ENCODE peak calls at places on chromosomes 4 and X, in nine cellular contexts. One of them, this sample, is unnamed.

GRCh38 chr4:176323511-176324160 is 3.9 kb downstream of the SPCS3 start:
- DNase-seq in D341Med: no peak
- DNase-seq in T-cell: no peak
- DNase-seq in head of caudate nucleus: no peak
- DNase-seq in fibroblast of pulmonary artery: peak; percentile 47
- DNase-seq in ecto neural progenitor cell: no peak
- DNase-seq in adrenal gland: no peak
- DNase-seq in GDM1: no peak
- DNase-seq in GM13977: no peak
- DNase-seq in this sample: no peak

GRCh38 chrX:57519578-57520118 is 72.2 kb upstream of the ZXDB start:
- DNase-seq in D341Med: no peak
- DNase-seq in T-cell: no peak
- DNase-seq in head of caudate nucleus: no peak
- DNase-seq in fibroblast of pulmonary artery: no peak
- DNase-seq in ecto neural progenitor cell: no peak
- DNase-seq in adrenal gland: no peak
- DNase-seq in GDM1: no peak
- DNase-seq in GM13977: no peak
- DNase-seq in this sample: no peak

GRCh38 chrX:70262952-70263567 is 3.1 kb upstream of the P2RY4 start:
- DNase-seq in D341Med: peak; percentile 65
- DNase-seq in T-cell: peak; percentile 8
- DNase-seq in head of caudate nucleus: no peak
- DNase-seq in fibroblast of pulmonary artery: peak; percentile 46
- DNase-seq in ecto neural progenitor cell: peak; percentile 64
- DNase-seq in adrenal gland: peak; percentile 33
- DNase-seq in GDM1: peak; percentile 10
- DNase-seq in GM13977: peak; percentile 47
- DNase-seq in this sample: peak; percentile 2

GRCh38 chr4:56531823-56532222 is 26.2 kb downstream of the ARL9 start:
- DNase-seq in D341Med: no peak
- DNase-seq in T-cell: no peak
- DNase-seq in head of caudate nucleus: no peak
- DNase-seq in fibroblast of pulmonary artery: no peak
- DNase-seq in ecto neural progenitor cell: no peak
- DNase-seq in adrenal gland: no peak
- DNase-seq in GDM1: no peak
- DNase-seq in GM13977: no peak
- DNase-seq in this sample: no peak

GRCh38 chr4:97028785-97029184 is 1114.5 kb downstream of the STPG2 start:
- DNase-seq in D341Med: no peak
- DNase-seq in T-cell: no peak
- DNase-seq in head of caudate nucleus: no peak
- DNase-seq in fibroblast of pulmonary artery: no peak
- DNase-seq in ecto neural progenitor cell: no peak
- DNase-seq in adrenal gland: no peak
- DNase-seq in GDM1: no peak
- DNase-seq in GM13977: no peak
- DNase-seq in this sample: no peak

GRCh38 chrX:77527233-77528001 is 80.2 kb downstream of the FGF16 start:
- DNase-seq in D341Med: no peak
- DNase-seq in T-cell: no peak
- DNase-seq in head of caudate nucleus: no peak
- DNase-seq in fibroblast of pulmonary artery: peak; percentile 23
- DNase-seq in ecto neural progenitor cell: peak; percentile 43
- DNase-seq in adrenal gland: peak; percentile 26
- DNase-seq in GDM1: no peak
- DNase-seq in GM13977: no peak
- DNase-seq in this sample: no peak

GRCh38 chrX:28668957-28669356 is 81.7 kb downstream of the IL1RAPL1 start:
- DNase-seq in D341Med: no peak
- DNase-seq in T-cell: no peak
- DNase-seq in head of caudate nucleus: no peak
- DNase-seq in fibroblast of pulmonary artery: no peak
- DNase-seq in ecto neural progenitor cell: no peak
- DNase-seq in adrenal gland: no peak
- DNase-seq in GDM1: no peak
- DNase-seq in GM13977: no peak
- DNase-seq in this sample: no peak

GRCh38 chr4:177948853-177949252 is 506.6 kb upstream of the AGA start:
- DNase-seq in D341Med: no peak
- DNase-seq in T-cell: no peak
- DNase-seq in head of caudate nucleus: no peak
- DNase-seq in fibroblast of pulmonary artery: no peak
- DNase-seq in ecto neural progenitor cell: no peak
- DNase-seq in adrenal gland: no peak
- DNase-seq in GDM1: no peak
- DNase-seq in GM13977: no peak
- DNase-seq in this sample: no peak

GRCh38 chr4:9964884-9965283 is 56.4 kb downstream of the SLC2A9 start:
- DNase-seq in D341Med: no peak
- DNase-seq in T-cell: no peak
- DNase-seq in head of caudate nucleus: no peak
- DNase-seq in fibroblast of pulmonary artery: peak; percentile 11
- DNase-seq in ecto neural progenitor cell: no peak
- DNase-seq in adrenal gland: no peak
- DNase-seq in GDM1: no peak
- DNase-seq in GM13977: no peak
- DNase-seq in this sample: no peak

GRCh38 chr4:124768596-124768995 is 56.1 kb upstream of the ANKRD50 start:
- DNase-seq in D341Med: no peak
- DNase-seq in T-cell: no peak
- DNase-seq in head of caudate nucleus: no peak
- DNase-seq in fibroblast of pulmonary artery: peak; percentile 49
- DNase-seq in ecto neural progenitor cell: no peak
- DNase-seq in adrenal gland: no peak
- DNase-seq in GDM1: no peak
- DNase-seq in GM13977: no peak
- DNase-seq in this sample: no peak

GRCh38 chr4:112889199-112889598 is 160.3 kb upstream of the ANK2 start:
- DNase-seq in D341Med: no peak
- DNase-seq in T-cell: no peak
- DNase-seq in head of caudate nucleus: no peak
- DNase-seq in fibroblast of pulmonary artery: no peak
- DNase-seq in ecto neural progenitor cell: no peak
- DNase-seq in adrenal gland: no peak
- DNase-seq in GDM1: no peak
- DNase-seq in GM13977: no peak
- DNase-seq in this sample: no peak

GRCh38 chrX:70439016-70439415 is 5.6 kb upstream of the DLG3 start:
- DNase-seq in D341Med: no peak
- DNase-seq in T-cell: no peak
- DNase-seq in head of caudate nucleus: no peak
- DNase-seq in fibroblast of pulmonary artery: peak; percentile 15
- DNase-seq in ecto neural progenitor cell: no peak
- DNase-seq in adrenal gland: no peak
- DNase-seq in GDM1: no peak
- DNase-seq in GM13977: no peak
- DNase-seq in this sample: no peak